ENCODE peak calls at places on chromosomes 5 and 9, in six cellular contexts. M, I, K, N, T and Z are unnamed samples.

GRCh38 chr5:156581725-156582124 is 254.8 kb downstream of the SGCD start:
- DNase-seq in M (no peak), I (no peak), K (no peak), N (no peak), T (no peak), Z (no peak)

GRCh38 chr5:168023190-168023589 is 268.3 kb upstream of the WWC1 start:
- DNase-seq in M (no peak), I (no peak), K (no peak), N (no peak), T (no peak), Z (no peak)

GRCh38 chr9:98146101-98146991 is 27.3 kb upstream of the TRIM14 start:
- DNase-seq in M (peak), I (no peak), K (no peak), N (no peak), T (no peak), Z (no peak)

GRCh38 chr5:3002230-3002629 is 250.8 kb upstream of the IRX2 start:
- DNase-seq in M (no peak), I (no peak), K (no peak), N (no peak), T (no peak), Z (no peak)

GRCh38 chr5:139277171-139277570 is 16.4 kb upstream of the MATR3 start:
- DNase-seq in M (no peak), I (no peak), K (peak), N (no peak), T (no peak), Z (no peak)

GRCh38 chr9:134602547-134603362 is 38.8 kb upstream of the COL5A1 start:
- DNase-seq in M (peak), I (no peak), K (peak), N (no peak), T (no peak), Z (no peak)

GRCh38 chr5:138282918-138283742 is 8.7 kb upstream of the GFRA3 start:
- DNase-seq in M (peak), I (no peak), K (peak), N (no peak), T (no peak), Z (no peak)

GRCh38 chr5:31972558-31972957 is 201.6 kb downstream of the GOLPH3 start:
- DNase-seq in M (no peak), I (no peak), K (no peak), N (no peak), T (no peak), Z (no peak)

GRCh38 chr9:20698799-20699198 is 14.7 kb downstream of the FOCAD start:
- DNase-seq in M (no peak), I (no peak), K (no peak), N (no peak), T (no peak), Z (no peak)

GRCh38 chr9:20592673-20593072 is 29.6 kb downstream of the MLLT3 start:
- DNase-seq in M (no peak), I (no peak), K (no peak), N (no peak), T (no peak), Z (no peak)

GRCh38 chr5:17732351-17732923 is 98.2 kb downstream of the TAF11L14 start:
- DNase-seq in M (no peak), I (no peak), K (no peak), N (no peak), T (no peak), Z (no peak)